ENCODE peak calls at places on chromosomes 6 and 20, in nine cellular contexts. P, C, U, O, Y, T, I, F and W are unnamed samples.

GRCh38 chr20:51387125-51387865 is 155.2 kb downstream of the NFATC2 start:
- DNase-seq in P (no peak), C (no peak), U (no peak), O (no peak), Y (no peak), T (no peak), I (no peak), F (peak; percentile 34), W (no peak)

GRCh38 chr20:47235853-47236638 is 120.5 kb downstream of the ZMYND8 start:
- DNase-seq in P (no peak), C (no peak), U (no peak), O (no peak), Y (no peak), T (no peak), I (no peak), F (no peak), W (no peak)

GRCh38 chr20:22507240-22507961 is 77.0 kb downstream of the FOXA2 start:
- DNase-seq in P (no peak), C (no peak), U (no peak), O (no peak), Y (no peak), T (no peak), I (no peak), F (no peak), W (no peak)

GRCh38 chr6:100998111-100998510 is 117.0 kb upstream of the ASCC3 start:
- DNase-seq in P (peak; percentile 71), C (no peak), U (no peak), O (no peak), Y (no peak), T (no peak), I (no peak), F (no peak), W (no peak)

GRCh38 chr6:5214570-5215052 is 46.1 kb downstream of the LYRM4 start:
- DNase-seq in P (peak; percentile 21), C (no peak), U (no peak), O (peak; percentile 24), Y (peak; percentile 58), T (no peak), I (peak; percentile 21), F (peak; percentile 70), W (no peak)

GRCh38 chr6:99993146-99993532 is 884 bp downstream of the MCHR2 start:
- DNase-seq in P (no peak), C (no peak), U (no peak), O (no peak), Y (no peak), T (no peak), I (no peak), F (no peak), W (no peak)

GRCh38 chr6:118586741-118587485 is 38.8 kb downstream of the PLN start:
- DNase-seq in P (no peak), C (no peak), U (no peak), O (no peak), Y (no peak), T (no peak), I (no peak), F (no peak), W (no peak)

GRCh38 chr6:301929-302705 is 9.8 kb downstream of the DUSP22 start:
- DNase-seq in P (no peak), C (no peak), U (no peak), O (no peak), Y (no peak), T (no peak), I (no peak), F (no peak), W (no peak)

GRCh38 chr6:85004283-85005010 is 240.0 kb upstream of the TBX18 start:
- DNase-seq in P (no peak), C (no peak), U (no peak), O (no peak), Y (no peak), T (no peak), I (no peak), F (no peak), W (no peak)

GRCh38 chr20:44187054-44187762 is at the start of gene JPH2:
- DNase-seq in P (peak; percentile 83), C (no peak), U (no peak), O (peak; percentile 65), Y (no peak), T (no peak), I (no peak), F (peak; percentile 59), W (no peak)

GRCh38 chr20:62119101-62119500 is 3.2 kb upstream of the LSM14B start:
- DNase-seq in P (no peak), C (no peak), U (no peak), O (no peak), Y (no peak), T (no peak), I (no peak), F (no peak), W (no peak)

GRCh38 chr6:4727671-4728435 is 48.4 kb upstream of the CDYL start:
- DNase-seq in P (no peak), C (no peak), U (no peak), O (peak; percentile 89), Y (no peak), T (no peak), I (peak; percentile 13), F (no peak), W (no peak)

GRCh38 chr20:36181934-36182603 is 27.5 kb downstream of the EPB41L1 start:
- DNase-seq in P (no peak), C (peak; percentile 42), U (no peak), O (peak; percentile 25), Y (no peak), T (no peak), I (no peak), F (no peak), W (no peak)

GRCh38 chr6:122048570-122048969 is 350.9 kb upstream of the HSF2 start:
- DNase-seq in P (no peak), C (no peak), U (no peak), O (no peak), Y (no peak), T (no peak), I (no peak), F (no peak), W (no peak)

GRCh38 chr20:24960861-24961260 is 11.8 kb downstream of the CST7 start:
- DNase-seq in P (no peak), C (no peak), U (no peak), O (no peak), Y (no peak), T (no peak), I (no peak), F (no peak), W (no peak)